ENCODE peak calls at places on chromosomes 7 and 10, in ten cellular contexts. Y is GM19239; D is neural progenitor cell; B is left lung; S is EL; V is aorta; O is stimulated activated CD4-positive, alpha-beta T cell treated with anti-CD3 and anti-CD28 coated beads, Interleukin-1b, Interleukin-23, amount 100 ng/mL, for 1 hour; T is fibroblast of pulmonary artery; C is M059J; J is dorsolateral prefrontal cortex. P is an unnamed sample.

GRCh38 chr10:50514995-50515394 is 108.8 kb downstream of the SGMS1 start:
- DNase-seq in V (no peak), S (no peak), J (no peak), B (no peak), O (no peak), D (no peak), T (no peak), Y (no peak), C (no peak), P (no peak)

GRCh38 chr7:46032936-46033335 is 111.9 kb upstream of the IGFBP3 start:
- DNase-seq in C (peak), B (no peak), T (no peak), S (peak), O (no peak), D (no peak), V (no peak), Y (no peak), J (no peak), P (no peak)

GRCh38 chr10:27558612-27559020 is 54.5 kb downstream of the RAB18 start:
- DNase-seq in Y (peak), V (no peak), C (peak), S (peak), B (no peak), D (peak), O (no peak), J (peak), T (peak), P (peak)

GRCh38 chr10:114359953-114360345 is 44.4 kb downstream of the AFAP1L2 start:
- DNase-seq in C (no peak), V (no peak), T (no peak), D (no peak), O (no peak), Y (no peak), J (peak), S (no peak), B (no peak), P (no peak)

GRCh38 chr7:4610768-4611467 is 71.2 kb upstream of the FOXK1 start:
- DNase-seq in C (peak), J (peak), T (peak), V (peak), B (no peak), D (peak), S (peak), Y (peak), O (no peak), P (peak)

GRCh38 chr10:123945506-123945905 is 53.9 kb upstream of the CPXM2 start:
- DNase-seq in V (no peak), O (no peak), T (peak), Y (no peak), S (peak), D (no peak), J (no peak), B (no peak), C (peak), P (peak)

GRCh38 chr7:155621418-155621980 is 23.0 kb upstream of the RBM33 start:
- DNase-seq in J (no peak), V (no peak), S (no peak), T (no peak), C (no peak), D (no peak), O (no peak), Y (no peak), B (no peak), P (no peak)

GRCh38 chr10:124280916-124281315 is 137.8 kb downstream of the OAT start:
- DNase-seq in D (no peak), O (no peak), V (peak), Y (no peak), C (no peak), B (peak), J (no peak), S (no peak), T (no peak), P (no peak)

GRCh38 chr10:77417806-77418205 is 219.8 kb downstream of the KCNMA1 start:
- DNase-seq in S (no peak), D (no peak), B (no peak), Y (no peak), J (no peak), C (peak), T (no peak), O (no peak), V (peak), P (no peak)

GRCh38 chr10:59279991-59280390 is 82.4 kb downstream of the FAM13C start:
- DNase-seq in O (no peak), C (no peak), V (no peak), B (no peak), Y (no peak), D (no peak), T (no peak), S (no peak), J (no peak), P (no peak)

GRCh38 chr7:134619627-134620331 is 26.9 kb upstream of the BPGM start:
- DNase-seq in V (no peak), C (peak), B (no peak), J (no peak), O (no peak), T (peak), S (peak), D (no peak), Y (no peak), P (peak)

GRCh38 chr10:103929396-103929921 is 11.5 kb upstream of the STN1 start:
- DNase-seq in O (no peak), S (no peak), V (no peak), C (no peak), Y (no peak), D (no peak), B (no peak), J (no peak), T (peak), P (no peak)

GRCh38 chr10:124323145-124323725 is 95.5 kb downstream of the OAT start:
- DNase-seq in T (no peak), V (no peak), O (no peak), C (peak), S (peak), B (no peak), J (no peak), D (no peak), Y (no peak), P (no peak)

GRCh38 chr10:75497997-75498797 is 66.8 kb downstream of the LRMDA start:
- DNase-seq in C (peak), B (no peak), T (peak), O (no peak), D (no peak), J (no peak), V (no peak), Y (no peak), S (peak), P (no peak)

GRCh38 chr10:46031648-46032532 is 1.5 kb upstream of the NCOA4 start:
- DNase-seq in S (no peak), V (no peak), T (peak), B (no peak), J (no peak), Y (no peak), O (no peak), D (no peak), C (no peak), P (no peak)

GRCh38 chr10:129102906-129103693 is 363.9 kb upstream of the MGMT start:
- DNase-seq in Y (no peak), T (peak), D (no peak), O (no peak), S (no peak), B (no peak), V (no peak), J (no peak), C (peak), P (no peak)

GRCh38 chr7:14184292-14184864 is 194.9 kb upstream of the ETV1 start:
- DNase-seq in C (no peak), B (no peak), T (no peak), S (no peak), J (no peak), D (peak), V (no peak), Y (no peak), O (no peak), P (no peak)

GRCh38 chr10:49351669-49352068 is 44.2 kb downstream of the DRGX start:
- DNase-seq in O (no peak), Y (no peak), D (no peak), T (no peak), C (no peak), J (no peak), B (no peak), V (no peak), S (no peak), P (no peak)

GRCh38 chr7:128891942-128892269 is 18.6 kb downstream of the KCP start:
- DNase-seq in B (no peak), D (no peak), C (no peak), O (no peak), J (no peak), S (no peak), V (no peak), Y (no peak), T (no peak), P (no peak)

GRCh38 chr10:86075512-86075911 is 291.1 kb downstream of the GRID1 start:
- DNase-seq in J (no peak), D (no peak), T (no peak), V (no peak), S (no peak), Y (no peak), B (no peak), C (no peak), O (no peak), P (no peak)

GRCh38 chr10:78424721-78425120 is 391.1 kb downstream of the RPS24 start:
- DNase-seq in D (peak), B (no peak), J (no peak), O (no peak), T (peak), Y (no peak), V (no peak), C (no peak), S (no peak), P (peak)

GRCh38 chr7:157329447-157329846 is 7.4 kb upstream of the DNAJB6 start:
- DNase-seq in J (no peak), D (no peak), Y (no peak), S (no peak), C (no peak), O (no peak), T (no peak), V (no peak), B (no peak), P (no peak)

GRCh38 chr10:50431791-50432190 is 180.5 kb upstream of the ASAH2 start:
- DNase-seq in J (no peak), V (no peak), Y (no peak), C (peak), O (no peak), T (no peak), D (no peak), S (no peak), B (no peak), P (no peak)

GRCh38 chr10:6678211-6678803 is 98.2 kb upstream of the PRKCQ start:
- DNase-seq in C (peak), O (peak), D (peak), Y (peak), J (peak), T (peak), B (no peak), V (peak), S (peak), P (peak)

GRCh38 chr7:128427289-128427891 is 17.6 kb upstream of the IMPDH1 start:
- DNase-seq in O (no peak), J (no peak), B (no peak), S (peak), T (peak), Y (no peak), V (no peak), C (peak), D (peak), P (peak)

GRCh38 chr10:377228-377627 is 242.0 kb downstream of the ZMYND11 start:
- DNase-seq in C (no peak), Y (no peak), D (no peak), S (no peak), O (no peak), V (no peak), B (no peak), T (no peak), J (no peak), P (no peak)

GRCh38 chr10:110419265-110419664 is 78.4 kb upstream of the DUSP5 start:
- DNase-seq in B (no peak), Y (no peak), C (no peak), O (no peak), S (no peak), V (no peak), D (no peak), J (no peak), T (no peak), P (no peak)

GRCh38 chr7:138917771-138918170 is 63.4 kb downstream of the KIAA1549 start:
- DNase-seq in T (no peak), O (no peak), C (no peak), J (no peak), V (no peak), Y (no peak), B (no peak), D (no peak), S (no peak), P (no peak)

P was measured in HT1080.